ENCODE peak calls at places on chromosomes 2 and 18, in ten cellular contexts. One of them, this sample, is unnamed.

GRCh38 chr2:167212054-167212648 is 323.9 kb downstream of the XIRP2 start:
- DNase-seq in kidney: no peak
- DNase-seq in brain microvascular endothelial cell: peak; percentile 57
- DNase-seq in MM.1S: peak; percentile 51
- DNase-seq in prostate gland: no peak
- DNase-seq in GM12865: peak; percentile 42
- DNase-seq in adrenal gland: peak; percentile 21
- DNase-seq in Peyer's patch: no peak
- DNase-seq in cardiac muscle cell: peak; percentile 66
- DNase-seq in esophagus muscularis mucosa: no peak
- DNase-seq in this sample: no peak

GRCh38 chr18:64091526-64091925 is 57.4 kb downstream of the LINC00305 start:
- DNase-seq in kidney: no peak
- DNase-seq in brain microvascular endothelial cell: no peak
- DNase-seq in MM.1S: no peak
- DNase-seq in prostate gland: no peak
- DNase-seq in GM12865: no peak
- DNase-seq in adrenal gland: no peak
- DNase-seq in Peyer's patch: no peak
- DNase-seq in cardiac muscle cell: no peak
- DNase-seq in esophagus muscularis mucosa: no peak
- DNase-seq in this sample: no peak

GRCh38 chr18:58605027-58606020 is 23.6 kb downstream of the ALPK2 start:
- DNase-seq in kidney: no peak
- DNase-seq in brain microvascular endothelial cell: peak; percentile 94
- DNase-seq in MM.1S: no peak
- DNase-seq in prostate gland: no peak
- DNase-seq in GM12865: peak; percentile 58
- DNase-seq in adrenal gland: no peak
- DNase-seq in Peyer's patch: no peak
- DNase-seq in cardiac muscle cell: no peak
- DNase-seq in esophagus muscularis mucosa: no peak
- DNase-seq in this sample: no peak

GRCh38 chr18:48631851-48632250 is 93.0 kb downstream of the CTIF start:
- DNase-seq in kidney: peak; percentile 25
- DNase-seq in brain microvascular endothelial cell: no peak
- DNase-seq in MM.1S: no peak
- DNase-seq in prostate gland: no peak
- DNase-seq in GM12865: no peak
- DNase-seq in adrenal gland: no peak
- DNase-seq in Peyer's patch: no peak
- DNase-seq in cardiac muscle cell: no peak
- DNase-seq in esophagus muscularis mucosa: no peak
- DNase-seq in this sample: no peak

GRCh38 chr18:24514439-24514838 is 54.0 kb downstream of the HRH4 start:
- DNase-seq in kidney: no peak
- DNase-seq in brain microvascular endothelial cell: peak; percentile 67
- DNase-seq in MM.1S: peak; percentile 54
- DNase-seq in prostate gland: no peak
- DNase-seq in GM12865: peak; percentile 61
- DNase-seq in adrenal gland: no peak
- DNase-seq in Peyer's patch: no peak
- DNase-seq in cardiac muscle cell: no peak
- DNase-seq in esophagus muscularis mucosa: no peak
- DNase-seq in this sample: no peak

GRCh38 chr18:42915240-42915791 is 200.2 kb downstream of the RIT2 start:
- DNase-seq in kidney: no peak
- DNase-seq in brain microvascular endothelial cell: no peak
- DNase-seq in MM.1S: no peak
- DNase-seq in prostate gland: no peak
- DNase-seq in GM12865: no peak
- DNase-seq in adrenal gland: no peak
- DNase-seq in Peyer's patch: no peak
- DNase-seq in cardiac muscle cell: no peak
- DNase-seq in esophagus muscularis mucosa: no peak
- DNase-seq in this sample: no peak

GRCh38 chr18:46013484-46014189 is 46.5 kb upstream of the EPG5 start:
- DNase-seq in kidney: no peak
- DNase-seq in brain microvascular endothelial cell: no peak
- DNase-seq in MM.1S: peak; percentile 39
- DNase-seq in prostate gland: no peak
- DNase-seq in GM12865: peak; percentile 45
- DNase-seq in adrenal gland: no peak
- DNase-seq in Peyer's patch: no peak
- DNase-seq in cardiac muscle cell: no peak
- DNase-seq in esophagus muscularis mucosa: peak; percentile 21
- DNase-seq in this sample: no peak

GRCh38 chr2:172279843-172280242 is 147.5 kb upstream of the ITGA6 start:
- DNase-seq in kidney: no peak
- DNase-seq in brain microvascular endothelial cell: no peak
- DNase-seq in MM.1S: no peak
- DNase-seq in prostate gland: no peak
- DNase-seq in GM12865: no peak
- DNase-seq in adrenal gland: no peak
- DNase-seq in Peyer's patch: no peak
- DNase-seq in cardiac muscle cell: no peak
- DNase-seq in esophagus muscularis mucosa: no peak
- DNase-seq in this sample: no peak

GRCh38 chr18:28834889-28835288 is 658.0 kb upstream of the CDH2 start:
- DNase-seq in kidney: no peak
- DNase-seq in brain microvascular endothelial cell: no peak
- DNase-seq in MM.1S: no peak
- DNase-seq in prostate gland: no peak
- DNase-seq in GM12865: no peak
- DNase-seq in adrenal gland: no peak
- DNase-seq in Peyer's patch: no peak
- DNase-seq in cardiac muscle cell: no peak
- DNase-seq in esophagus muscularis mucosa: no peak
- DNase-seq in this sample: no peak

GRCh38 chr2:193806088-193806774 is 1611.5 kb upstream of the TMEFF2 start:
- DNase-seq in kidney: no peak
- DNase-seq in brain microvascular endothelial cell: no peak
- DNase-seq in MM.1S: no peak
- DNase-seq in prostate gland: no peak
- DNase-seq in GM12865: no peak
- DNase-seq in adrenal gland: peak; percentile 59
- DNase-seq in Peyer's patch: no peak
- DNase-seq in cardiac muscle cell: no peak
- DNase-seq in esophagus muscularis mucosa: no peak
- DNase-seq in this sample: no peak

GRCh38 chr2:105798595-105798994 is 53.9 kb downstream of the NCK2 start:
- DNase-seq in kidney: no peak
- DNase-seq in brain microvascular endothelial cell: no peak
- DNase-seq in MM.1S: peak; percentile 61
- DNase-seq in prostate gland: no peak
- DNase-seq in GM12865: peak; percentile 71
- DNase-seq in adrenal gland: no peak
- DNase-seq in Peyer's patch: peak; percentile 80
- DNase-seq in cardiac muscle cell: no peak
- DNase-seq in esophagus muscularis mucosa: no peak
- DNase-seq in this sample: no peak

GRCh38 chr2:29073913-29074312 is 410 bp downstream of the PCARE start:
- DNase-seq in kidney: no peak
- DNase-seq in brain microvascular endothelial cell: no peak
- DNase-seq in MM.1S: no peak
- DNase-seq in prostate gland: no peak
- DNase-seq in GM12865: peak; percentile 59
- DNase-seq in adrenal gland: no peak
- DNase-seq in Peyer's patch: no peak
- DNase-seq in cardiac muscle cell: no peak
- DNase-seq in esophagus muscularis mucosa: no peak
- DNase-seq in this sample: no peak

GRCh38 chr18:24400587-24400986 is 3.0 kb upstream of the OSBPL1A start:
- DNase-seq in kidney: no peak
- DNase-seq in brain microvascular endothelial cell: no peak
- DNase-seq in MM.1S: no peak
- DNase-seq in prostate gland: no peak
- DNase-seq in GM12865: no peak
- DNase-seq in adrenal gland: no peak
- DNase-seq in Peyer's patch: no peak
- DNase-seq in cardiac muscle cell: no peak
- DNase-seq in esophagus muscularis mucosa: no peak
- DNase-seq in this sample: no peak

GRCh38 chr2:64345998-64346397 is 108.0 kb upstream of the LGALSL start:
- DNase-seq in kidney: no peak
- DNase-seq in brain microvascular endothelial cell: no peak
- DNase-seq in MM.1S: no peak
- DNase-seq in prostate gland: no peak
- DNase-seq in GM12865: no peak
- DNase-seq in adrenal gland: no peak
- DNase-seq in Peyer's patch: no peak
- DNase-seq in cardiac muscle cell: no peak
- DNase-seq in esophagus muscularis mucosa: no peak
- DNase-seq in this sample: no peak

GRCh38 chr18:2846241-2846637 is 567 bp upstream of the EMILIN2 start:
- DNase-seq in kidney: no peak
- DNase-seq in brain microvascular endothelial cell: peak; percentile 10
- DNase-seq in MM.1S: no peak
- DNase-seq in prostate gland: no peak
- DNase-seq in GM12865: peak; percentile 26
- DNase-seq in adrenal gland: no peak
- DNase-seq in Peyer's patch: peak; percentile 53
- DNase-seq in cardiac muscle cell: no peak
- DNase-seq in esophagus muscularis mucosa: no peak
- DNase-seq in this sample: no peak
- H3K4me3 ChIP-seq in kidney: peak overlapping the region; percentile 38
- H3K4me3 ChIP-seq in brain microvascular endothelial cell: peak overlapping the region; percentile 58
- H3K4me3 ChIP-seq in MM.1S: peak overlapping the region; percentile 25
- H3K4me3 ChIP-seq in prostate gland: peak overlapping the region; percentile 30
- H3K4me3 ChIP-seq in GM12865: peak overlapping the region; percentile 60
- H3K4me3 ChIP-seq in adrenal gland: peak overlapping the region; percentile 54
- H3K4me3 ChIP-seq in Peyer's patch: peak overlapping the region; percentile 46
- H3K4me3 ChIP-seq in cardiac muscle cell: peak overlapping the region; percentile 71
- H3K4me3 ChIP-seq in esophagus muscularis mucosa: peak overlapping the region; percentile 58
- H3K4me3 ChIP-seq in this sample: peak overlapping the region; percentile 68

GRCh38 chr2:127681976-127682857 is 6.9 kb upstream of the LIMS2 start:
- DNase-seq in kidney: no peak
- DNase-seq in brain microvascular endothelial cell: no peak
- DNase-seq in MM.1S: no peak
- DNase-seq in prostate gland: no peak
- DNase-seq in GM12865: no peak
- DNase-seq in adrenal gland: no peak
- DNase-seq in Peyer's patch: no peak
- DNase-seq in cardiac muscle cell: no peak
- DNase-seq in esophagus muscularis mucosa: no peak
- DNase-seq in this sample: no peak

GRCh38 chr2:127683056-127683455 is 7.7 kb upstream of the LIMS2 start:
- DNase-seq in kidney: no peak
- DNase-seq in brain microvascular endothelial cell: no peak
- DNase-seq in MM.1S: no peak
- DNase-seq in prostate gland: no peak
- DNase-seq in GM12865: no peak
- DNase-seq in adrenal gland: no peak
- DNase-seq in Peyer's patch: no peak
- DNase-seq in cardiac muscle cell: no peak
- DNase-seq in esophagus muscularis mucosa: no peak
- DNase-seq in this sample: no peak

GRCh38 chr2:127679680-127680361 is 4.5 kb upstream of the LIMS2 start:
- DNase-seq in kidney: no peak
- DNase-seq in brain microvascular endothelial cell: no peak
- DNase-seq in MM.1S: no peak
- DNase-seq in prostate gland: no peak
- DNase-seq in GM12865: no peak
- DNase-seq in adrenal gland: no peak
- DNase-seq in Peyer's patch: no peak
- DNase-seq in cardiac muscle cell: no peak
- DNase-seq in esophagus muscularis mucosa: no peak
- DNase-seq in this sample: no peak

GRCh38 chr2:127680706-127681287 is 5.5 kb upstream of the LIMS2 start:
- DNase-seq in kidney: no peak
- DNase-seq in brain microvascular endothelial cell: no peak
- DNase-seq in MM.1S: no peak
- DNase-seq in prostate gland: no peak
- DNase-seq in GM12865: no peak
- DNase-seq in adrenal gland: no peak
- DNase-seq in Peyer's patch: no peak
- DNase-seq in cardiac muscle cell: no peak
- DNase-seq in esophagus muscularis mucosa: no peak
- DNase-seq in this sample: no peak

GRCh38 chr2:127681288-127681771 is 6.0 kb upstream of the LIMS2 start:
- DNase-seq in kidney: no peak
- DNase-seq in brain microvascular endothelial cell: no peak
- DNase-seq in MM.1S: no peak
- DNase-seq in prostate gland: no peak
- DNase-seq in GM12865: no peak
- DNase-seq in adrenal gland: no peak
- DNase-seq in Peyer's patch: no peak
- DNase-seq in cardiac muscle cell: no peak
- DNase-seq in esophagus muscularis mucosa: peak; percentile 91
- DNase-seq in this sample: no peak
- TF ChIP-seq CTCF in kidney: no peak
- TF ChIP-seq CTCF in brain microvascular endothelial cell: no peak
- TF ChIP-seq CTCF in MM.1S: no peak
- TF ChIP-seq CTCF in prostate gland: no peak
- TF ChIP-seq CTCF in GM12865: no peak
- TF ChIP-seq CTCF in adrenal gland: no peak
- TF ChIP-seq CTCF in Peyer's patch: no peak
- TF ChIP-seq CTCF in cardiac muscle cell: no peak
- TF ChIP-seq CTCF in esophagus muscularis mucosa: no peak
- TF ChIP-seq CTCF in this sample: no peak

DNA sequence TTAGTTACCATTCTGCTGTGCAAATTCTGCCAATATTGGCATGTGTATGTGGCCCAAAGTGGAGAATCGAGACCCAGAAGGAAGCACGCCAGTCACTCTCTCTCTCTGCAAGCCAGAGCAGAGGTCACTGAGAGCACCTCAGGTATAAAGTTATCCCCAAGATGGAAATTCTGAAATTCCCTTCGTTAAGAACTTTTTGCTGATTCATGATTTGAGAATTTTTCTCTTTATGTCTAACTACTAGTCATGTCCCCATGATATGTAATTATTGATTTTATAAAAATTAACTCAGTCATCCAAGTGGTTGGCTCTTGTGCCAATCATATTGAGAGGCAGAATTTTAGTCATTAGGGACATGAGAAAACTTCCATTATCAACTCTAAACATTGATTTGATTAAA is 898.6 kb downstream of the EPHA4 start:
- DNase-seq in kidney: no peak
- DNase-seq in brain microvascular endothelial cell: no peak
- DNase-seq in MM.1S: no peak
- DNase-seq in prostate gland: no peak
- DNase-seq in GM12865: no peak
- DNase-seq in adrenal gland: no peak
- DNase-seq in Peyer's patch: no peak
- DNase-seq in cardiac muscle cell: no peak
- DNase-seq in esophagus muscularis mucosa: no peak
- DNase-seq in this sample: no peak
- H3K4me3 ChIP-seq in kidney: no peak overlapping the region
- H3K4me3 ChIP-seq in brain microvascular endothelial cell: no peak overlapping the region
- H3K4me3 ChIP-seq in MM.1S: no peak overlapping the region
- H3K4me3 ChIP-seq in prostate gland: no peak overlapping the region
- H3K4me3 ChIP-seq in GM12865: no peak overlapping the region
- H3K4me3 ChIP-seq in adrenal gland: no peak overlapping the region
- H3K4me3 ChIP-seq in Peyer's patch: no peak overlapping the region
- H3K4me3 ChIP-seq in cardiac muscle cell: no peak overlapping the region
- H3K4me3 ChIP-seq in esophagus muscularis mucosa: no peak overlapping the region
- H3K4me3 ChIP-seq in this sample: no peak overlapping the region

DNA sequence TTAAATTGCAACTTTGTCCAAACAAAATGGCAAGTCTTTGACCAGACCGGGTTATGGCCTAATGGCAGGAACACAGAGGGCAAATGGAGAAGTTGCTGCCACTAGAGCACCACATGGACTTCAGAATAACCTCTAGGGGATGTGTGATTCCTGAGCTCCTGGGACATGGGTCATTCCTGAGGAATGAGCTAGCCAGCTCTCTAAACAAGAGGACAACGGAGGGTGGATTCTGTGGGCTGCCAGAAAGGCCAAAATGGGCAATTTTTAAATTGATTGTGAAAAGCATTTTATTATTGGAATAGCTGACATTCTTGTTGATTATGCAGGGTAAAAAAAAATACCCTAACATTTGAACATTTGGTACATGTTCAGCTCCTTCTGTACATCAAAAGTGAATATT is 109.8 kb upstream of the FZD5 start:
- DNase-seq in kidney: no peak
- DNase-seq in brain microvascular endothelial cell: peak; percentile 29
- DNase-seq in MM.1S: no peak
- DNase-seq in prostate gland: no peak
- DNase-seq in GM12865: no peak
- DNase-seq in adrenal gland: no peak
- DNase-seq in Peyer's patch: no peak
- DNase-seq in cardiac muscle cell: no peak
- DNase-seq in esophagus muscularis mucosa: peak; percentile 14
- DNase-seq in this sample: no peak
- TF ChIP-seq CTCF in kidney: peak; percentile 7
- TF ChIP-seq CTCF in brain microvascular endothelial cell: no peak
- TF ChIP-seq CTCF in MM.1S: no peak
- TF ChIP-seq CTCF in prostate gland: no peak
- TF ChIP-seq CTCF in GM12865: no peak
- TF ChIP-seq CTCF in adrenal gland: no peak
- TF ChIP-seq CTCF in Peyer's patch: no peak
- TF ChIP-seq CTCF in cardiac muscle cell: no peak
- TF ChIP-seq CTCF in esophagus muscularis mucosa: no peak
- TF ChIP-seq CTCF in this sample: no peak